ENCODE peak calls at places on chromosomes 5 and 9, in four cellular contexts. O, W, G and P are unnamed samples.

GRCh38 chr5:69083412-69083811 is 10.4 kb upstream of the SLC30A5 start:
- DNase-seq in W (no peak), G (peak), O (no peak), P (no peak)

GRCh38 chr5:132056610-132057497 is 3.6 kb upstream of the IL3 start:
- DNase-seq in G (no peak), W (no peak), O (no peak), P (no peak)

GRCh38 chr5:148446591-148446990 is 62.8 kb downstream of the FBXO38 start:
- DNase-seq in G (no peak), W (no peak), O (no peak), P (no peak)

GRCh38 chr5:132272341-132273210 is 15.1 kb downstream of the PDLIM4 start:
- DNase-seq in G (peak), O (no peak), W (peak), P (no peak)

GRCh38 chr9:73515216-73515615 is 363.6 kb downstream of the ANXA1 start:
- DNase-seq in G (peak), W (no peak), O (no peak), P (no peak)

GRCh38 chr5:135009736-135010501 is 24.1 kb downstream of the PITX1 start:
- DNase-seq in O (no peak), W (no peak), G (no peak), P (no peak)

GRCh38 chr5:178205010-178205748 is 846 bp downstream of the HNRNPAB start:
- DNase-seq in G (peak), W (peak), O (no peak), P (no peak)

GRCh38 chr5:1062761-1063568 is 48.9 kb downstream of the SLC12A7 start:
- DNase-seq in G (no peak), O (no peak), W (no peak), P (no peak)

GRCh38 chr5:170693701-170694100 is 89.8 kb upstream of the GABRP start:
- DNase-seq in O (no peak), G (peak), W (no peak), P (no peak)

GRCh38 chr5:157607371-157608161 is 32.0 kb upstream of the ADAM19 start:
- DNase-seq in W (peak), G (peak), O (peak), P (no peak)

GRCh38 chr9:134484479-134484878 is 157.1 kb upstream of the COL5A1 start:
- DNase-seq in O (no peak), W (no peak), G (no peak), P (no peak)

GRCh38 chr5:38376404-38376803 is 118.0 kb downstream of the EGFLAM start:
- DNase-seq in G (no peak), W (no peak), O (no peak), P (no peak)

GRCh38 chr9:36903541-36904435 is 130.3 kb downstream of the PAX5 start:
- DNase-seq in G (peak), O (no peak), W (peak), P (peak)

GRCh38 chr5:56607551-56607950 is 207.8 kb upstream of the MAP3K1 start:
- DNase-seq in W (no peak), O (no peak), G (peak), P (no peak)

GRCh38 chr5:177553671-177554429 is 513 bp downstream of the FAM193B start:
- DNase-seq in O (no peak), W (no peak), G (no peak), P (no peak)

GRCh38 chr5:176995896-176996767 is 10.4 kb downstream of the UIMC1 start:
- DNase-seq in O (peak), G (peak), W (peak), P (no peak)

GRCh38 chr9:20948703-20949102 is 82.7 kb downstream of the HACD4 start:
- DNase-seq in W (no peak), G (no peak), O (no peak), P (no peak)

GRCh38 chr9:135970128-135970815 is 9.1 kb upstream of the UBAC1 start:
- DNase-seq in W (no peak), G (no peak), O (no peak), P (no peak)

GRCh38 chr5:76590027-76590426 is 33.2 kb downstream of the F2RL2 start:
- DNase-seq in W (peak), G (no peak), O (no peak), P (no peak)

GRCh38 chr9:9412241-9412640 is 1200.6 kb downstream of the PTPRD start:
- DNase-seq in W (no peak), G (no peak), O (no peak), P (no peak)

GRCh38 chr9:19232117-19232829 is 1.8 kb downstream of the DENND4C start:
- DNase-seq in G (peak), O (no peak), W (no peak), P (no peak)

GRCh38 chr5:34919077-34919476 is 3.6 kb downstream of the BRIX1 start:
- DNase-seq in W (no peak), G (peak), O (no peak), P (no peak)

GRCh38 chr5:171432581-171433351 is 13.3 kb downstream of the FGF18 start:
- DNase-seq in W (no peak), O (no peak), G (no peak), P (no peak)

GRCh38 chr9:121839726-121840500 is 188.5 kb downstream of the DAB2IP start:
- DNase-seq in W (no peak), O (no peak), G (no peak), P (no peak)

GRCh38 chr9:99385215-99385614 is 163.1 kb downstream of the SEC61B start:
- DNase-seq in O (no peak), W (no peak), G (no peak), P (no peak)
- TF ChIP-seq CTCF in O (no peak), W (no peak), G (peak), P (no peak)

DNA sequence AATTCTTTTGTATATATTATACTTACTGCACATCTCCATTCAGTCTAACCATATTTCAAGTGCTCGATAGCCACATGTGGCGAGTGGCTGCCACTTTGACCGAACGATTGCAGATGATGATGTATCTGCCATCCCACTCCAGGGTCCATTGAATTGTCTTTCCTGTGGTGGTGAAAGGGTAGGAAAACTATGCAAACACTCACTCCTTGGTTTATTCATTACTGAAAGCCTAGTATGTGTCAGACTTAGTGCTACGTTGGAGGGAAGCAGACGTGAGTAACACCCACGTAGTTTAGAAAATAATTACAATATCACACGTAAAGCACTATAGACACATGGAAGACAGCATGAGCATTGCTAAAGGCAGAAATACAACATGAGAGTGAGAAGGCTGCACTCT is 353.7 kb downstream of the CSNK1G3 start:
- DNase-seq in W (no peak), O (no peak), G (no peak), P (no peak)
- H3K4me3 ChIP-seq in W (no peak), O (no peak), G (no peak), P (no peak)

GRCh38 chr9:137221095-137221374 is 1.0 kb downstream of the RNF208 start:
- DNase-seq in O (no peak), W (no peak), G (no peak), P (no peak)

GRCh38 chr9:137224850-137225694 is at the start of gene CYSRT1:
- DNase-seq in G (no peak), O (no peak), W (no peak), P (no peak)

GRCh38 chr9:137222190-137223077 is at the start of gene RNF208:
- DNase-seq in O (no peak), W (no peak), G (no peak), P (no peak)

GRCh38 chr9:137221477-137222111 is 446 bp downstream of the RNF208 start:
- DNase-seq in O (no peak), W (no peak), G (no peak), P (no peak)

GRCh38 chr9:137223078-137224040 is 1.3 kb upstream of the RNF208 start:
- DNase-seq in W (peak), O (peak), G (peak), P (peak)
- TF ChIP-seq CTCF in W (no peak), O (no peak), G (no peak), P (no peak)

DNA sequence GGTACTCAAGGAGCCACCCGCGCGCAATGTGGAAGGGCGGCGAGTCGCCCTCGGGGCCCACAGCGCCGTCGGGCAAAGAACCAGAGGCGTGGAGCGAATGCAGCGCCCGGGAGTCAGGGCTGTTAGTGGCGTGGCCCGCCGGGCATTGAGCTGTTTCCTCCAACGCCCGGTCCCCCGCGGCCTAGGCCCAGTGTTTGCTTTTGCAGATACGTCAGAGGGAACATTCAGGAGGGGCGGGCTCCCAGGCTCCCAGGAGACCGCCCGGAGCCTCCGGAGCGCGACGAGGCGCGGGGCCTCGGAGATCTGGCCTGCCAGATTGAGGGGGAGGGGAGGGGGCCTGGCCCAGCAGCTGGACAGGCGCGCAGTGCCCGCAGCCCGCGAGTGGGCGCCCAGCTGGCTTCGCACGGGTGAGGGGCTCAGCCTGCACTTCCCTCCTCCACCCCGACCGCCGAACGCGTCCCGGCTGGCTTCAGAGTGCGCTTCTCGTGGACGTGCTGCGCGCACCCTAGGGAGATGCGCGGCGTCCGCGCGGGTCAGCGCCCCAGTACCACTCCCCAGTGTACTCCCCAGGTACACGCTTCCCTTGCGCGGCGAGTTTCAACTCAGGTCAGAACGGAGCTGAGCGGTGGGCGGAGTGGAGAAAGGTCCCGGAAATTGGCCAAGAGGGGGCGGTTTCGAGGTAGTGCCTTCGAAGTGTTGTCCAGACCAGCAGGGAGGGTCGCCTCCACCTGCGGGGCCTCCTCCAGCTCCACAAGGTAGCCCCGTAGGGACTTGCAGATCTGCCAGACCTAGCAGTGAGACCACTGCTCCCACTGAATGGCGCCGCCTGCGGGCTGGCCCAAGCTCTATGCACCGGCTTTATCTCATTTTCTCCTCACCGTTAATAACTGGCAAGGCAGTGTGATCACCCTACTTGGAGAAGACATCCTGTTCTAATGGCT is 130.4 kb downstream of the TMEM174 start:
- DNase-seq in W (no peak), G (peak), O (no peak), P (no peak)
- H3K4me3 ChIP-seq in W (no peak), G (peak), O (no peak), P (no peak)

GRCh38 chr5:141948812-141949211 is 9.2 kb downstream of the PCDH12 start:
- DNase-seq in G (no peak), O (no peak), W (no peak), P (no peak)

GRCh38 chr5:141950207-141951005 is 7.6 kb downstream of the PCDH12 start:
- DNase-seq in O (no peak), G (no peak), W (no peak), P (no peak)

GRCh38 chr5:141951341-141951781 is 6.6 kb downstream of the PCDH12 start:
- DNase-seq in W (no peak), G (peak), O (no peak), P (no peak)

GRCh38 chr5:141954193-141954592 is 3.8 kb downstream of the PCDH12 start:
- DNase-seq in G (no peak), O (no peak), W (no peak), P (no peak)

GRCh38 chr5:141952030-141952429 is 6.0 kb downstream of the PCDH12 start:
- DNase-seq in G (no peak), O (no peak), W (no peak), P (no peak)
- TF ChIP-seq CTCF in G (no peak), O (no peak), W (no peak), P (no peak)

DNA sequence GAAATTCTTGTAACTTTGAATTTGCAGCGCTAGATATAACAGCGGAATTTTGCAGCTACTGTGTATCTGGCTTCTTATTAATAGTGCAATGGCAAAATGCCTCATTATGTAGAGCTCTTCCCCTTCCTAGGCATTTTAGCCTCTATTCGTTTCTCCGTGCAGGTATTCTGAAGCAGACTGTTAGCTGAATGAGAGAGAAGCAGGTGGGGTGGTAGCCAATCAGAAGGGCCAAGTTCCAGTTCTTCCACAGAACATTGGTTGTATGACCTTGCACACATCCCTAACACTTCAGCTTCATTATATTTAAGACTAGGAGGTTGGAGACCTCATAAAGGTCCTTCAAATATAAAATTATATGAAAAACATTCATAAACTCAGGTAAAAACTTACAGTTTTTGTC is 1.2 kb upstream of the VPS13A start:
- DNase-seq in G (no peak), W (no peak), O (no peak), P (no peak)
- H3K4me3 ChIP-seq in G (no peak), W (no peak), O (no peak), P (no peak)